ENCODE peak calls at places on chromosomes 7 and 10, in nine cellular contexts. O, L, P, R, D, S, K, H and J are unnamed samples.

GRCh38 chr7:135100856-135101255 is 47.0 kb upstream of the TMEM140 start:
- DNase-seq in O (no peak), L (peak; percentile 3), P (no peak), R (no peak), D (no peak), S (no peak), K (no peak), H (no peak), J (no peak)

GRCh38 chr10:44244745-44245600 is 139.9 kb downstream of the CXCL12 start:
- DNase-seq in O (no peak), L (no peak), P (no peak), R (no peak), D (no peak), S (no peak), K (no peak), H (no peak), J (peak; percentile 38)

GRCh38 chr7:33868151-33868550 is 37.2 kb upstream of the BMPER start:
- DNase-seq in O (no peak), L (no peak), P (no peak), R (no peak), D (no peak), S (no peak), K (no peak), H (no peak), J (peak; percentile 56)

GRCh38 chr7:38451840-38452239 is 178.4 kb upstream of the TARP start:
- DNase-seq in O (no peak), L (peak; percentile 66), P (no peak), R (no peak), D (no peak), S (no peak), K (peak; percentile 29), H (no peak), J (peak; percentile 69)

GRCh38 chr7:137485818-137486217 is 142.3 kb upstream of the PTN start:
- DNase-seq in O (no peak), L (no peak), P (no peak), R (no peak), D (no peak), S (no peak), K (no peak), H (no peak), J (no peak)

GRCh38 chr7:129907122-129907741 is 45.5 kb downstream of the UBE2H start:
- DNase-seq in O (no peak), L (no peak), P (no peak), R (no peak), D (no peak), S (no peak), K (no peak), H (no peak), J (no peak)

GRCh38 chr10:62343000-62343399 is 31.2 kb upstream of the ZNF365 start:
- DNase-seq in O (no peak), L (no peak), P (no peak), R (no peak), D (no peak), S (no peak), K (no peak), H (no peak), J (no peak)

GRCh38 chr7:3092468-3092867 is 48.8 kb upstream of the CARD11 start:
- DNase-seq in O (no peak), L (peak; percentile 11), P (no peak), R (no peak), D (peak; percentile 58), S (peak; percentile 71), K (peak; percentile 83), H (no peak), J (no peak)

GRCh38 chr10:126674741-126675515 is 4.4 kb upstream of the C10orf90 start:
- DNase-seq in O (no peak), L (no peak), P (no peak), R (no peak), D (no peak), S (no peak), K (no peak), H (no peak), J (no peak)

GRCh38 chr10:126670056-126670743 is at the start of gene C10orf90:
- DNase-seq in O (no peak), L (no peak), P (no peak), R (no peak), D (no peak), S (no peak), K (no peak), H (no peak), J (no peak)

GRCh38 chr10:126671402-126671975 is 996 bp upstream of the C10orf90 start:
- DNase-seq in O (no peak), L (no peak), P (no peak), R (no peak), D (no peak), S (no peak), K (no peak), H (no peak), J (peak; percentile 74)

GRCh38 chr10:126670886-126671285 is 393 bp upstream of the C10orf90 start:
- DNase-seq in O (peak; percentile 88), L (no peak), P (no peak), R (no peak), D (no peak), S (no peak), K (no peak), H (no peak), J (no peak)

DNA sequence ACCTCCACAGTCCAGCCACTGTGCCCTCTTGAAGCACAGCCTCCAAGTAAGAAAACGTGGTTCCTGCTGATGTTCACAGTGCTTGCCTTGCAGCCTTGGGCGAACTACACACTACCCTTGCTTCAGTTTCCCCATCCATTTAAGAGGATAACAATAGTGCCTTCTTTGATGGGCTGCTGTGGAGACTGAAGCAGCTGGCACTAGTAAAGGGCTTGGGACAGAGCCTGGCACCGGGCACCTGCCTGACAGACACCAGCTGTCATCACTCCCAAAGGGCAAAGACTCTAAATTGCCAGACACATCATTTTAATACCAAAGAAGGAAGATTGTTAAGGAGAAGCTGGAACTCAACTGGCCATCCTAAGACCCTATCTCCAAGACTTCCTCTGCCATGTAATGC is 3.1 kb upstream of the C10orf90 start:
- DNase-seq in O (peak; percentile 68), L (no peak), P (no peak), R (no peak), D (no peak), S (no peak), K (no peak), H (no peak), J (no peak)
- H3K4me3 ChIP-seq in O (no peak overlapping the region), L (no peak overlapping the region), P (no peak overlapping the region), R (no peak overlapping the region), D (no peak overlapping the region), S (no peak overlapping the region), K (no peak overlapping the region), H (no peak overlapping the region), J (no peak overlapping the region)

DNA sequence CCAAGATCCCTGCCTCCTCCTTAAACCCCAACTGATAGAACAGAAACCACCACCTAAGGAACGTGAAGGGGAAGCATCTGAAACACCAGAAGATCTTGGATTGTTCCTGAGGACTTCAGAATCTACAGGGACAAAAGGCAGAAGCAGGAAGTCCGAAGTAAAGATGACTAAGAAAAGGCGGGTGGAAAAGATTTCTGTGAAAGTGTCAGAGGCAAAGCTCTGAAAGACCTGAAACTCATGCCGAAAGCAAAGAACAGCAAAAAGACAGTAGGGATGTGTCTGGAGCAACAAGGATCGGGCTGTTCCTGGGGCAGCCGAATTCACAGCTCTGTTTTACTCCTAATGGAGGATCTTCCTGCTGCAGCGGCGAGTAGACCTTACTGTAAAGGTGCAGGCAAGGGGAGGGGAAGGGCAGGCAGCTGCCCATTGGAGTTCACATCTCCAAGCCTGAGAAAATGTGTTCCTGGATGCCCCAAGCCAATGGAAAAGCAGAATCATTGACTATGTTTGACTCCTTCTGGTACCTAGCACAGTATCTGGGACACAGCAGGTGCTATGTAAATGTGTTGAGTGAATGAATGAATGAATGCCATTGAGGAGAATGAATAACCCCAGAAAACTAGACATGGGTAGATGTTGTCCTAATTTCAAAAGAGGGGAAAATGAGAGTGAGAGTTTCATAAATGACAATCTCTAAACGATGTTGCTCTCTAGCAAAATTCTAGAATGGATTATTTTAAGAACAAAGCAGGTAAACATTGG is 40.4 kb downstream of the PDIA4 start:
- DNase-seq in O (peak; percentile 34), L (no peak), P (no peak), R (no peak), D (no peak), S (no peak), K (no peak), H (no peak), J (peak; percentile 57)
- H3K4me3 ChIP-seq in O (peak overlapping the region; percentile 82), L (peak overlapping the region; percentile 73), P (peak overlapping the region; percentile 60), R (peak overlapping the region; percentile 67), D (peak overlapping the region; percentile 66), S (peak overlapping the region; percentile 65), K (peak overlapping the region; percentile 79), H (peak overlapping the region; percentile 78), J (peak overlapping the region; percentile 34)

GRCh38 chr10:15715619-15716227 is 4.0 kb downstream of the ITGA8 start:
- DNase-seq in O (no peak), L (peak; percentile 40), P (no peak), R (no peak), D (no peak), S (no peak), K (no peak), H (peak; percentile 12), J (peak; percentile 48)

GRCh38 chr10:15719062-15719898 is 442 bp downstream of the ITGA8 start:
- DNase-seq in O (no peak), L (peak; percentile 40), P (no peak), R (no peak), D (no peak), S (no peak), K (no peak), H (peak; percentile 6), J (peak; percentile 65)

GRCh38 chr10:15719899-15720634 is at the start of gene ITGA8:
- DNase-seq in O (no peak), L (peak; percentile 51), P (peak; percentile 40), R (no peak), D (no peak), S (no peak), K (peak; percentile 6), H (peak; percentile 49), J (peak; percentile 83)

GRCh38 chr10:15720635-15721310 is 1.1 kb upstream of the ITGA8 start:
- DNase-seq in O (no peak), L (no peak), P (no peak), R (no peak), D (no peak), S (no peak), K (no peak), H (no peak), J (no peak)

DNA sequence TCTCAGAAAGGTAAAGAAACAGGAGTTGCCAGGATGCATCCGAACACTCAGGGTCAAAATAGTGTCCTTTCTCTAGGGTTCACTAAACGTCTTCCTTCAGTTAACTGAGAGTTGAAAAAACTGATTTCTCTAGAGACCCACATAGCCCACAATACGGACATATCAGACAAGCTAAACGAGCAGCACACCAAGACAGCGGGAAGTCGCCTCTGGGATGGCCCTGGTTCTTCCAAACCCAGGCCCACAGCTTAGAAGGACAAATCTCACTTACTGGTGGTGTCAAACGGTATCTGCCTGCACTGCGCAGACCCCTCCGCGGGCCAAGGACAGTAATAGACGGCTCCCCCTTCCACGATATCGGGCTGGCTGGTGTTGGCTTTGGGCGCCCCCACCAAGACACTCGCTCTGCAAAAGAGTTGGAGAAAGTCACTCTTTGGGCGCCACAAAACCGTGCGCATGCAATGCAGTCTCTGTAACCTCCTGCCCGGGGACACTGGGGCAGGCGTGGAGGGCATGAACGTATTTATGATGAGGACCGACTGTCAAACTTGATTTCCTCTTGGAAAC is 1.1 kb downstream of the ITGA8 start:
- DNase-seq in O (no peak), L (no peak), P (no peak), R (no peak), D (no peak), S (no peak), K (no peak), H (peak; percentile 4), J (peak; percentile 26)
- H3K4me3 ChIP-seq in O (peak overlapping the region; percentile 59), L (peak overlapping the region; percentile 51), P (no peak overlapping the region), R (peak overlapping the region; percentile 45), D (peak overlapping the region; percentile 60), S (no peak overlapping the region), K (no peak overlapping the region), H (no peak overlapping the region), J (no peak overlapping the region)

GRCh38 chr10:8180756-8181155 is 126.3 kb downstream of the GATA3 start:
- DNase-seq in O (no peak), L (no peak), P (no peak), R (no peak), D (no peak), S (no peak), K (no peak), H (no peak), J (no peak)

GRCh38 chr10:8182841-8183240 is 128.4 kb downstream of the GATA3 start:
- DNase-seq in O (no peak), L (no peak), P (no peak), R (no peak), D (no peak), S (no peak), K (no peak), H (no peak), J (no peak)

GRCh38 chr10:8180348-8180747 is 125.9 kb downstream of the GATA3 start:
- DNase-seq in O (no peak), L (no peak), P (no peak), R (no peak), D (no peak), S (no peak), K (no peak), H (no peak), J (no peak)

GRCh38 chr10:8181496-8182174 is 127.1 kb downstream of the GATA3 start:
- DNase-seq in O (no peak), L (no peak), P (no peak), R (no peak), D (no peak), S (no peak), K (no peak), H (no peak), J (peak; percentile 42)

GRCh38 chr10:8183241-8183704 is 128.8 kb downstream of the GATA3 start:
- DNase-seq in O (no peak), L (no peak), P (no peak), R (no peak), D (no peak), S (no peak), K (peak; percentile 32), H (no peak), J (peak; percentile 58)
- H3K4me3 ChIP-seq in O (no peak overlapping the region), L (no peak overlapping the region), P (no peak overlapping the region), R (no peak overlapping the region), D (no peak overlapping the region), S (no peak overlapping the region), K (no peak overlapping the region), H (no peak overlapping the region), J (no peak overlapping the region)